ENCODE peak calls at places on chromosomes 1 and 21, in ten cellular contexts. One of them, this sample, is unnamed.

GRCh38 chr1:229272164-229273158 is 1.6 kb downstream of the RAB4A start:
- DNase-seq in fibroblast of lung: no peak
- DNase-seq in CD8-positive, alpha-beta memory T cell: no peak
- DNase-seq in endothelial cell of umbilical vein: no peak
- DNase-seq in GM23338: no peak
- DNase-seq in PC-3: peak; percentile 22
- DNase-seq in breast epithelium: no peak
- DNase-seq in body of pancreas: peak; percentile 20
- DNase-seq in psoas muscle: no peak
- DNase-seq in naive thymus-derived CD4-positive, alpha-beta T cell: no peak
- DNase-seq in this sample: no peak

GRCh38 chr1:25720624-25721023 is 79.4 kb upstream of the SELENON start:
- DNase-seq in fibroblast of lung: peak; percentile 47
- DNase-seq in CD8-positive, alpha-beta memory T cell: no peak
- DNase-seq in endothelial cell of umbilical vein: no peak
- DNase-seq in GM23338: no peak
- DNase-seq in PC-3: no peak
- DNase-seq in breast epithelium: no peak
- DNase-seq in body of pancreas: no peak
- DNase-seq in psoas muscle: no peak
- DNase-seq in naive thymus-derived CD4-positive, alpha-beta T cell: no peak
- DNase-seq in this sample: no peak

GRCh38 chr21:36704281-36704957 is 5.5 kb downstream of the SIM2 start:
- DNase-seq in fibroblast of lung: no peak
- DNase-seq in CD8-positive, alpha-beta memory T cell: no peak
- DNase-seq in endothelial cell of umbilical vein: no peak
- DNase-seq in GM23338: peak; percentile 52
- DNase-seq in PC-3: no peak
- DNase-seq in breast epithelium: no peak
- DNase-seq in body of pancreas: no peak
- DNase-seq in psoas muscle: no peak
- DNase-seq in naive thymus-derived CD4-positive, alpha-beta T cell: no peak
- DNase-seq in this sample: no peak

GRCh38 chr1:9843576-9843945 is 19.8 kb upstream of the CLSTN1 start:
- DNase-seq in fibroblast of lung: no peak
- DNase-seq in CD8-positive, alpha-beta memory T cell: no peak
- DNase-seq in endothelial cell of umbilical vein: no peak
- DNase-seq in GM23338: no peak
- DNase-seq in PC-3: peak; percentile 92
- DNase-seq in breast epithelium: peak; percentile 85
- DNase-seq in body of pancreas: no peak
- DNase-seq in psoas muscle: no peak
- DNase-seq in naive thymus-derived CD4-positive, alpha-beta T cell: no peak
- DNase-seq in this sample: peak; percentile 74

GRCh38 chr1:207959141-207959825 is 48.4 kb upstream of the CD34 start:
- DNase-seq in fibroblast of lung: peak; percentile 60
- DNase-seq in CD8-positive, alpha-beta memory T cell: no peak
- DNase-seq in endothelial cell of umbilical vein: peak; percentile 63
- DNase-seq in GM23338: peak; percentile 77
- DNase-seq in PC-3: no peak
- DNase-seq in breast epithelium: peak; percentile 67
- DNase-seq in body of pancreas: peak; percentile 72
- DNase-seq in psoas muscle: peak; percentile 92
- DNase-seq in naive thymus-derived CD4-positive, alpha-beta T cell: no peak
- DNase-seq in this sample: no peak

GRCh38 chr1:203906932-203907331 is 45.5 kb downstream of the SNRPE start:
- DNase-seq in fibroblast of lung: peak; percentile 94
- DNase-seq in CD8-positive, alpha-beta memory T cell: no peak
- DNase-seq in endothelial cell of umbilical vein: peak; percentile 62
- DNase-seq in GM23338: no peak
- DNase-seq in PC-3: peak; percentile 97
- DNase-seq in breast epithelium: no peak
- DNase-seq in body of pancreas: no peak
- DNase-seq in psoas muscle: no peak
- DNase-seq in naive thymus-derived CD4-positive, alpha-beta T cell: no peak
- DNase-seq in this sample: peak; percentile 50

GRCh38 chr1:185315364-185316108 is 1.5 kb downstream of the IVNS1ABP start:
- DNase-seq in fibroblast of lung: peak; percentile 23
- DNase-seq in CD8-positive, alpha-beta memory T cell: no peak
- DNase-seq in endothelial cell of umbilical vein: no peak
- DNase-seq in GM23338: no peak
- DNase-seq in PC-3: no peak
- DNase-seq in breast epithelium: no peak
- DNase-seq in body of pancreas: peak; percentile 74
- DNase-seq in psoas muscle: no peak
- DNase-seq in naive thymus-derived CD4-positive, alpha-beta T cell: no peak
- DNase-seq in this sample: no peak

GRCh38 chr1:106746448-106747085 is 309.9 kb upstream of the PRMT6 start:
- DNase-seq in fibroblast of lung: peak; percentile 22
- DNase-seq in CD8-positive, alpha-beta memory T cell: no peak
- DNase-seq in endothelial cell of umbilical vein: no peak
- DNase-seq in GM23338: peak; percentile 43
- DNase-seq in PC-3: no peak
- DNase-seq in breast epithelium: no peak
- DNase-seq in body of pancreas: no peak
- DNase-seq in psoas muscle: no peak
- DNase-seq in naive thymus-derived CD4-positive, alpha-beta T cell: no peak
- DNase-seq in this sample: no peak

GRCh38 chr1:172948457-172948856 is 102.3 kb downstream of the TNFSF18 start:
- DNase-seq in fibroblast of lung: peak; percentile 93
- DNase-seq in CD8-positive, alpha-beta memory T cell: no peak
- DNase-seq in endothelial cell of umbilical vein: peak; percentile 89
- DNase-seq in GM23338: no peak
- DNase-seq in PC-3: peak; percentile 99
- DNase-seq in breast epithelium: no peak
- DNase-seq in body of pancreas: no peak
- DNase-seq in psoas muscle: no peak
- DNase-seq in naive thymus-derived CD4-positive, alpha-beta T cell: no peak
- DNase-seq in this sample: no peak

GRCh38 chr1:185058103-185058502 is 12.7 kb downstream of the RNF2 start:
- DNase-seq in fibroblast of lung: no peak
- DNase-seq in CD8-positive, alpha-beta memory T cell: no peak
- DNase-seq in endothelial cell of umbilical vein: peak; percentile 3
- DNase-seq in GM23338: no peak
- DNase-seq in PC-3: no peak
- DNase-seq in breast epithelium: no peak
- DNase-seq in body of pancreas: no peak
- DNase-seq in psoas muscle: no peak
- DNase-seq in naive thymus-derived CD4-positive, alpha-beta T cell: no peak
- DNase-seq in this sample: no peak

GRCh38 chr1:32917521-32917920 is 16.3 kb upstream of the TMEM54 start:
- DNase-seq in fibroblast of lung: no peak
- DNase-seq in CD8-positive, alpha-beta memory T cell: no peak
- DNase-seq in endothelial cell of umbilical vein: no peak
- DNase-seq in GM23338: no peak
- DNase-seq in PC-3: no peak
- DNase-seq in breast epithelium: no peak
- DNase-seq in body of pancreas: no peak
- DNase-seq in psoas muscle: no peak
- DNase-seq in naive thymus-derived CD4-positive, alpha-beta T cell: no peak
- DNase-seq in this sample: no peak

DNA sequence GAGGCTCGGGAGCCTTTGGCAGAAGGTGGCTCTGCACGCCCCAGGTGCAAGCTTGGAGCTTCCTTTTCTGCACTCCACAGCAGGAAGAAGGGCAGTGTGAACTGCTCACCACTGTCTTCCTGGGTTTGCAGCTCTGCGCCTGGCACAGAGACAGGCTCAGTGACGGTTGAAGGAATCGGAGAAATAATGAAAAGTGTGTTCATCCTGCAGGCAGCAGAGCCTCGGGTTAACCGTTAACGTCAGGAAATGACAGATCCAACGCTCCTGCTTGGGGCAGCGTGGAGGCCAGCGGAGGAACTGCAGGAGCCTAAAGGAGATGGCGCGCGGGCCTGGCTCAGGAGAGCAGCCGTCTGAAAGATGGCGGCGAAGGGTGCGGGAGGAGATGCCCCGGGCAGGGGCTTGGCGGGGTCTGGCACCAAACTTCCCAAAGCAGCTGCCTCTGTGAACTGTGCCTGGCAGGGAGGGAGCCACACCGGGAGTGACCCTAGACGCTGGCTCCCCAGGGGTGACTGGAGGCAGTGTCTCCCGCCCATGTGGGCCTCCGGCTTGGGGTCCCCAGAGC is 10.9 kb upstream of the SAMD11 start:
- DNase-seq in fibroblast of lung: peak; percentile 40
- DNase-seq in CD8-positive, alpha-beta memory T cell: no peak
- DNase-seq in endothelial cell of umbilical vein: no peak
- DNase-seq in GM23338: peak; percentile 83
- DNase-seq in PC-3: no peak
- DNase-seq in breast epithelium: peak; percentile 48
- DNase-seq in body of pancreas: peak; percentile 33
- DNase-seq in psoas muscle: peak; percentile 11
- DNase-seq in naive thymus-derived CD4-positive, alpha-beta T cell: no peak
- DNase-seq in this sample: no peak
- H3K4me1 ChIP-seq in fibroblast of lung: no peaks in the 10 kb centered on the region
- H3K4me1 ChIP-seq in CD8-positive, alpha-beta memory T cell: no peaks in the 10 kb centered on the region
- H3K4me1 ChIP-seq in endothelial cell of umbilical vein: no peaks in the 10 kb centered on the region
- H3K4me1 ChIP-seq in GM23338: no peaks in the 10 kb centered on the region
- H3K4me1 ChIP-seq in PC-3: peaks cover 3% of the 10 kb centered on the region
- H3K4me1 ChIP-seq in breast epithelium: peaks cover 6% of the 10 kb centered on the region
- H3K4me1 ChIP-seq in body of pancreas: peaks cover 35% of the 10 kb centered on the region
- H3K4me1 ChIP-seq in psoas muscle: no peaks in the 10 kb centered on the region
- H3K4me1 ChIP-seq in naive thymus-derived CD4-positive, alpha-beta T cell: no peaks in the 10 kb centered on the region
- H3K4me1 ChIP-seq in this sample: peaks cover 13% of the 10 kb centered on the region

GRCh38 chr1:67883069-67883468 is 49.8 kb upstream of the GNG12 start:
- DNase-seq in fibroblast of lung: peak; percentile 94
- DNase-seq in CD8-positive, alpha-beta memory T cell: no peak
- DNase-seq in endothelial cell of umbilical vein: peak; percentile 81
- DNase-seq in GM23338: no peak
- DNase-seq in PC-3: peak; percentile 91
- DNase-seq in breast epithelium: no peak
- DNase-seq in body of pancreas: no peak
- DNase-seq in psoas muscle: no peak
- DNase-seq in naive thymus-derived CD4-positive, alpha-beta T cell: no peak
- DNase-seq in this sample: peak; percentile 53

GRCh38 chr1:67874501-67875111 is 41.3 kb upstream of the GNG12 start:
- DNase-seq in fibroblast of lung: peak; percentile 86
- DNase-seq in CD8-positive, alpha-beta memory T cell: no peak
- DNase-seq in endothelial cell of umbilical vein: no peak
- DNase-seq in GM23338: no peak
- DNase-seq in PC-3: no peak
- DNase-seq in breast epithelium: no peak
- DNase-seq in body of pancreas: no peak
- DNase-seq in psoas muscle: no peak
- DNase-seq in naive thymus-derived CD4-positive, alpha-beta T cell: no peak
- DNase-seq in this sample: no peak

GRCh38 chr1:67880056-67880601 is 46.9 kb upstream of the GNG12 start:
- DNase-seq in fibroblast of lung: peak; percentile 96
- DNase-seq in CD8-positive, alpha-beta memory T cell: no peak
- DNase-seq in endothelial cell of umbilical vein: peak; percentile 66
- DNase-seq in GM23338: no peak
- DNase-seq in PC-3: peak; percentile 89
- DNase-seq in breast epithelium: no peak
- DNase-seq in body of pancreas: peak; percentile 14
- DNase-seq in psoas muscle: no peak
- DNase-seq in naive thymus-derived CD4-positive, alpha-beta T cell: no peak
- DNase-seq in this sample: peak; percentile 75

GRCh38 chr1:67882196-67882958 is 49.1 kb upstream of the GNG12 start:
- DNase-seq in fibroblast of lung: no peak
- DNase-seq in CD8-positive, alpha-beta memory T cell: no peak
- DNase-seq in endothelial cell of umbilical vein: no peak
- DNase-seq in GM23338: no peak
- DNase-seq in PC-3: no peak
- DNase-seq in breast epithelium: no peak
- DNase-seq in body of pancreas: no peak
- DNase-seq in psoas muscle: no peak
- DNase-seq in naive thymus-derived CD4-positive, alpha-beta T cell: no peak
- DNase-seq in this sample: no peak

DNA sequence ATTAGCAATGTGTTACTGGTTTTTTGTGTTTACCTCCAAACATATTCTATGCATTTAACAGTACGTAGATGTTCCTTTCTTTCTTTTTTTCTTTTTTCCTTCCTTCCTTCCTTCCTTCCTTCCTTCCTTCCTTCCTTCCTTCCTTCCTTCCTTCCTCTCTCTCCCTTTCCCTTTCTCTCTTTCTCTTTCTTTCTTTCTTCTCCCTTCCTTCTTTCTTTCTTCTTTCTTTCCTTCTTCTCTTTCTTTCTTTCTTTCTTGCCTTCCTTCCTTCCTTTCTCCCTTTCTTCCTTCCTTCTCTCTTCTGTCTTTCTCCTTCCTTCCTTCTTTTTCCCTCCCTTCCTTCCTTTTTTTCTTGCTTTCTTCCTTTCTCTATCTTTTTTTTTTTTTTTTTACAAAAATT is 46.2 kb upstream of the GNG12 start:
- DNase-seq in fibroblast of lung: no peak
- DNase-seq in CD8-positive, alpha-beta memory T cell: no peak
- DNase-seq in endothelial cell of umbilical vein: no peak
- DNase-seq in GM23338: no peak
- DNase-seq in PC-3: no peak
- DNase-seq in breast epithelium: no peak
- DNase-seq in body of pancreas: no peak
- DNase-seq in psoas muscle: no peak
- DNase-seq in naive thymus-derived CD4-positive, alpha-beta T cell: no peak
- DNase-seq in this sample: no peak
- H3K27ac ChIP-seq in fibroblast of lung: no peak overlapping the region
- H3K27ac ChIP-seq in CD8-positive, alpha-beta memory T cell: no peak overlapping the region
- H3K27ac ChIP-seq in endothelial cell of umbilical vein: no peak overlapping the region
- H3K27ac ChIP-seq in GM23338: no peak overlapping the region
- H3K27ac ChIP-seq in PC-3: peak overlapping the region; percentile 72
- H3K27ac ChIP-seq in breast epithelium: no peak overlapping the region
- H3K27ac ChIP-seq in body of pancreas: no peak overlapping the region
- H3K27ac ChIP-seq in psoas muscle: no peak overlapping the region
- H3K27ac ChIP-seq in naive thymus-derived CD4-positive, alpha-beta T cell: no peak overlapping the region
- H3K27ac ChIP-seq in this sample: no peak overlapping the region

GRCh38 chr1:197174818-197175217 is 28.3 kb upstream of the ASPM start:
- DNase-seq in fibroblast of lung: no peak
- DNase-seq in CD8-positive, alpha-beta memory T cell: no peak
- DNase-seq in endothelial cell of umbilical vein: no peak
- DNase-seq in GM23338: no peak
- DNase-seq in PC-3: no peak
- DNase-seq in breast epithelium: no peak
- DNase-seq in body of pancreas: no peak
- DNase-seq in psoas muscle: no peak
- DNase-seq in naive thymus-derived CD4-positive, alpha-beta T cell: no peak
- DNase-seq in this sample: no peak
- H3K4me1 ChIP-seq in fibroblast of lung: peaks cover 11% of the 10 kb centered on the region
- H3K4me1 ChIP-seq in CD8-positive, alpha-beta memory T cell: no peaks in the 10 kb centered on the region
- H3K4me1 ChIP-seq in endothelial cell of umbilical vein: peaks cover 6% of the 10 kb centered on the region
- H3K4me1 ChIP-seq in GM23338: no peaks in the 10 kb centered on the region
- H3K4me1 ChIP-seq in PC-3: peaks cover 12% of the 10 kb centered on the region
- H3K4me1 ChIP-seq in breast epithelium: no peaks in the 10 kb centered on the region
- H3K4me1 ChIP-seq in body of pancreas: peaks cover 10% of the 10 kb centered on the region
- H3K4me1 ChIP-seq in psoas muscle: no peaks in the 10 kb centered on the region
- H3K4me1 ChIP-seq in naive thymus-derived CD4-positive, alpha-beta T cell: no peaks in the 10 kb centered on the region
- H3K4me1 ChIP-seq in this sample: peaks cover 43% of the 10 kb centered on the region

DNA sequence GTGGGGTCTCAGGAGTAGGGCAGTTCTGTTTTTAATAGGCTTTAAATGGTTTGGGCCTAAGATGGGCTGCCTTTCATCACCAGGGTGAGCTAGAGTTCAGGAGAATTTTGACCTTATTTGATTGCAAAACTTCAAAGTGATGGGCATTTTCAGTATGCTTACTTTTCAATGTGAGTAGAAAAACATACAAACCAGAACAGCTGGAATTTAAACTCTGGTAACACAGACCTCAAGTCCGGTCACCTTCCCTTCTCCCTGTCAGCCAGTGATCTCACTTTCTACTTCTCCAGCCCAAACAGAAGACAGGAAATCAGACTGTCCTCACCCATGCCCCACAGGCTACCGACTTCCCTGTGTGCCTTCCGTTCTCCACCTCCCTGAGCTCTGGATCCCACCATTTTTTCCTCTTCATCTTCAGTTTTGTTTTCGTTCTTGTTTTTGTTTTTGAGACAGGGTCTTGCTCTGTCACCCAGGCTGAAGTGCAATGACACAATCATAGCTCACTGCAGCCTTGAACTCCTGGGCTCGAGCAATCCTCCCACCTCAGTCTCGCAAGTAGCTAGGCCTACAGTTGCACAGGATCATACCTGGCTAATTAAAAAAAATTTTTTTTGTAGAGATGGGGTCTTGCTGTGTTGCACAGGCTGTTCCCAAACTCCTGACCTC is 374.0 kb downstream of the CAMTA1 start:
- DNase-seq in fibroblast of lung: no peak
- DNase-seq in CD8-positive, alpha-beta memory T cell: no peak
- DNase-seq in endothelial cell of umbilical vein: no peak
- DNase-seq in GM23338: no peak
- DNase-seq in PC-3: no peak
- DNase-seq in breast epithelium: no peak
- DNase-seq in body of pancreas: no peak
- DNase-seq in psoas muscle: no peak
- DNase-seq in naive thymus-derived CD4-positive, alpha-beta T cell: no peak
- DNase-seq in this sample: no peak
- H3K27ac ChIP-seq in fibroblast of lung: no peak overlapping the region
- H3K27ac ChIP-seq in CD8-positive, alpha-beta memory T cell: no peak overlapping the region
- H3K27ac ChIP-seq in endothelial cell of umbilical vein: no peak overlapping the region
- H3K27ac ChIP-seq in GM23338: no peak overlapping the region
- H3K27ac ChIP-seq in PC-3: no peak overlapping the region
- H3K27ac ChIP-seq in breast epithelium: no peak overlapping the region
- H3K27ac ChIP-seq in body of pancreas: no peak overlapping the region
- H3K27ac ChIP-seq in psoas muscle: no peak overlapping the region
- H3K27ac ChIP-seq in naive thymus-derived CD4-positive, alpha-beta T cell: no peak overlapping the region
- H3K27ac ChIP-seq in this sample: no peak overlapping the region

This sample was measured in PC-9.